ENCODE peak calls at places on chromosomes 6 and 20, in nine cellular contexts. J is BJ, C is AG04450, O is heart left ventricle, W is Calu3, K is astrocyte of the spinal cord, G is ovary, H is Peyer's patch, Z is uterus. V is an unnamed sample.

GRCh38 chr6:34490390-34491090 is 24.7 kb downstream of the PACSIN1 start:
- DNase-seq in K (no peak), O (no peak), W (no peak), Z (no peak), J (no peak), C (no peak), G (no peak), H (no peak), V (no peak)

GRCh38 chr6:152121910-152122309 is 314.4 kb downstream of the ESR1 start:
- DNase-seq in K (no peak), G (no peak), O (no peak), Z (no peak), W (no peak), H (no peak), C (no peak), J (no peak), V (no peak)

GRCh38 chr20:34544109-34544793 is 14.3 kb upstream of the MAP1LC3A start:
- DNase-seq in H (no peak), O (no peak), K (no peak), G (no peak), Z (no peak), C (no peak), W (no peak), J (no peak), V (no peak)

GRCh38 chr6:16331328-16332174 is 93.2 kb downstream of the GMPR start:
- DNase-seq in O (peak), W (peak), J (no peak), C (no peak), K (peak), H (peak), Z (peak), G (peak), V (peak)

GRCh38 chr20:33647603-33648395 is 14.3 kb upstream of the C20orf144 start:
- DNase-seq in O (no peak), Z (no peak), J (no peak), G (no peak), W (no peak), K (peak), C (no peak), H (no peak), V (peak)

GRCh38 chr6:44636576-44637248 is 249.2 kb downstream of the CDC5L start:
- DNase-seq in W (no peak), K (no peak), H (no peak), C (no peak), G (no peak), O (no peak), J (no peak), Z (no peak), V (no peak)

GRCh38 chr6:148313483-148313882 is 29.2 kb upstream of the SASH1 start:
- DNase-seq in O (no peak), H (no peak), W (no peak), C (no peak), K (no peak), Z (no peak), G (no peak), J (no peak), V (no peak)

GRCh38 chr6:140398076-140398475 is 1023.6 kb upstream of the CITED2 start:
- DNase-seq in J (no peak), G (no peak), K (no peak), H (no peak), C (no peak), Z (no peak), W (no peak), O (no peak), V (no peak)

GRCh38 chr6:26045046-26045938 is 41.9 kb upstream of the HFE start:
- DNase-seq in O (peak), W (peak), H (peak), Z (peak), J (peak), G (peak), K (peak), C (peak), V (peak)

GRCh38 chr20:50136822-50137599 is 16.5 kb downstream of the PEDS1 start:
- DNase-seq in H (no peak), K (no peak), J (no peak), G (no peak), Z (no peak), C (no peak), O (no peak), W (no peak), V (peak)

GRCh38 chr20:50130995-50131394 is 18.0 kb upstream of the UBE2V1 start:
- DNase-seq in Z (peak), W (no peak), C (no peak), G (no peak), K (no peak), O (peak), H (no peak), J (no peak), V (no peak)

GRCh38 chr20:50133041-50133440 is 20.1 kb upstream of the UBE2V1 start:
- DNase-seq in W (no peak), J (no peak), O (no peak), K (no peak), H (no peak), G (no peak), C (no peak), Z (no peak), V (no peak)

GRCh38 chr20:50130346-50130703 is 17.4 kb upstream of the UBE2V1 start:
- DNase-seq in C (no peak), G (no peak), J (no peak), H (no peak), Z (no peak), W (no peak), K (no peak), O (no peak), V (no peak)

GRCh38 chr20:50133474-50134217 is 19.9 kb downstream of the PEDS1 start:
- DNase-seq in Z (no peak), C (no peak), H (no peak), J (no peak), O (peak), G (no peak), K (no peak), W (no peak), V (no peak)
- TF ChIP-seq CTCF in Z (no peak), C (no peak), H (no peak), J (peak), O (no peak), G (no peak), K (peak), W (peak), V (no peak)

GRCh38 chr6:84019171-84019570 is 14.4 kb upstream of the MRAP2 start:
- DNase-seq in H (no peak), O (no peak), G (no peak), Z (no peak), C (no peak), K (no peak), J (no peak), W (no peak), V (no peak)

GRCh38 chr6:84018453-84019061 is 15.0 kb upstream of the MRAP2 start:
- DNase-seq in K (no peak), C (no peak), O (no peak), H (no peak), J (no peak), W (no peak), Z (no peak), G (no peak), V (no peak)

GRCh38 chr6:84016029-84016428 is 17.5 kb upstream of the MRAP2 start:
- DNase-seq in W (no peak), O (no peak), K (no peak), C (no peak), Z (no peak), J (no peak), G (no peak), H (no peak), V (no peak)

GRCh38 chr6:84019812-84020211 is 13.8 kb upstream of the MRAP2 start:
- DNase-seq in K (no peak), J (no peak), G (no peak), W (no peak), Z (no peak), C (no peak), O (no peak), H (no peak), V (no peak)

GRCh38 chr6:84017709-84018452 is 15.7 kb upstream of the MRAP2 start:
- DNase-seq in K (no peak), Z (no peak), J (no peak), W (no peak), O (no peak), H (no peak), C (no peak), G (no peak), V (no peak)
- TF ChIP-seq CTCF in K (no peak), Z (no peak), J (no peak), W (no peak), O (no peak), H (no peak), C (no peak), G (no peak), V (no peak)

DNA sequence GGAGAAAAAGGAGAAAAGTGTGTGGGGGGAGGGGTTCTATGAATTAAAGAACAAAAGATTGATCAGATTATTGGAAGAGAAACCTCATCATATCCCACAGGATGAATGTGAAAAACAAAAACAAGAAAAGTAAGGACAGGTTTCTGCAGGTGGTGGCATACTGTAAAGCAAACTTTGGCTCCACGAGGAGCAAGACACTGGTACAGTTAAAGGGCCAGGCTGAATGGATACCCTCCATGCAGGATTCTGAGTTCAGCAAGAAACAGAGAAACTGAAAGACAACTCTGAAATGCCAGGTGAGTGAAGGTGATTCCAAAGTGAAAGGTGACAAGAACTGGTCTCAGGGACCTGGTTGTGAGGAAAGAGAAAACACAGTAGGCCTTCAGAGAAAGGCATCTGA is 37.4 kb downstream of the FYN start:
- DNase-seq in J (no peak), G (no peak), K (no peak), Z (no peak), C (no peak), W (no peak), O (no peak), H (no peak), V (no peak)
- TF ChIP-seq CTCF in J (no peak), G (no peak), K (no peak), Z (no peak), C (no peak), W (no peak), O (no peak), H (no peak), V (no peak)

DNA sequence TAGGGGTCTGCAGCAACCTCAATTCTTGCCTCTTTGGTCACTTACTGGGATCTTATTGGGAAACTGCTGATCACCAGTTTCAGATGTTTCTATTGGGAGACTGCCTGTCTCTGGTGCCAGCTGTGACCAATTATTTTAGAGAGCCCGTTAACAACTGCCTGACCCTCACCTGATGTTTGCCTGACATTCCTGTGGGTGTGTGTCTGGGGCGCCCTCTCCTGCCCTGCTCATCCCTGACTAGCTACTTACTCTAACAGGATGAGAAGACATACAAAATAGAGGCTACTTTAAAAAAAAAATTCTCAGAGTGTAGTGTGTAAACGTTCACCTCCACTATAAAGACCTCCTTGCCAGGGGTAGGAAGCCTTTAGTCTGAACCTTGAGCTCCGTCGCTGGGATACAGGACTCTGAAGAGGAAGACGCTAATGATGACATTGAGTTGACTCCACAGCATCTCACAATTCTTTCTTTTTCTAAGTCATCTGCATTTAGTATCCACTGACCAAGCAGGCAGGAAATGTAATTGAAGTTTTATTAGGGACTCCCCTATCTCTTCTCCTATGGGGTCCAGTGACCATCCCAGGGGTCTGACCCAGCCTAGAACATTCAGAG is 54.6 kb upstream of the DDR1 start:
- DNase-seq in O (no peak), G (no peak), H (no peak), W (no peak), Z (no peak), K (no peak), J (no peak), C (no peak), V (no peak)
- TF ChIP-seq CTCF in O (no peak), G (no peak), H (no peak), W (no peak), Z (no peak), K (no peak), J (no peak), C (no peak), V (no peak)

GRCh38 chr20:61252601-61253263 is 671 bp downstream of the CDH4 start:
- DNase-seq in H (no peak), G (no peak), W (no peak), O (no peak), C (no peak), Z (no peak), J (no peak), K (peak), V (peak)

GRCh38 chr20:61251529-61252393 is at the start of gene CDH4:
- DNase-seq in O (no peak), J (no peak), K (no peak), G (no peak), H (no peak), W (no peak), C (no peak), Z (no peak), V (peak)

GRCh38 chr20:61254881-61255589 is 3.0 kb downstream of the CDH4 start:
- DNase-seq in C (no peak), Z (no peak), W (no peak), G (no peak), J (no peak), H (no peak), O (no peak), K (peak), V (peak)

GRCh38 chr20:61253264-61253639 is 1.2 kb downstream of the CDH4 start:
- DNase-seq in Z (no peak), W (no peak), H (no peak), O (no peak), G (no peak), C (no peak), K (peak), J (no peak), V (peak)

DNA sequence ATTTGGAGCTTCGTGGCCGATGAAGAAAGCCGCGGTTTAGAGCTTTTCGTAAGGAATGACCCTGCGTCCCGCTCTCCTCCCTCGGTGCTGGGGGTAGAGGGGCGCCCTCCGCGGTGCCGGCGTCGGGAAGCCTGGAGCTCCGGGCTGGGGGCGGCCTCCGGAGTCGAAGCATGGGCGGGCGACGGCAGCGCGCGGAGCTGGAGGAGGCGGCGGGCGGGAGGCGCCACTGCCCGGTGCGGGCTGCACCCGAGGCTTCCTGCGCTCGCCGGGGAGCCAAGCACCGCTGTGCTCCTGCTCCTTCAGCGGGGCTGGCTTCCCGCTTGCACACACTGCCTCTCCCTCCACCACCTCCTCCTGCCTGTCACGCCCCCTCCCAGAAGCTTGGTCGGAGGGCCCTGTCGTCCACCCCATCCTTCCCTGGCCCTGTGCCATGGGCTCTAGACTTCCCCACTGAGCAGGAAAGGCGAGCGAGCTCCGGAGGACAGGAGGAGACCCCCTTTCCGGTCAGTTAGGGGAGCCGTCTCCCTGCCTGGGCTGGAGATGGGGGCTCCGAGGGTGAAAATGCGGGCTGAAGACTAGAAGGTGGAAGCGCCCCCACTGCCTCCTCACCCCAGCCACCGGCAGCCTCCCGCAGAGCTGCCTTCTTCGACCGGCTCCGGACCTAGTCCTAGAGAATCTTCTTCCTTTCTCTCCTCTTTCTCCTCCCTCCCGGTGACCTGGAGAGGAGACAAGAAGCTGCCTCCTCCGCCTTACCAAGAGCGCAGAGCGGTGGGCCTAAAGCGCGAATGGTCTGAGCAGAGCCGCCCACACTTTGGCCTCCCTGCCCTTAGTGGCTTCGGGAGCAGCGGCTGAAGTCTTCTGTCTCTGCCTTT is 1.8 kb downstream of the CDH4 start:
- DNase-seq in H (no peak), O (no peak), G (no peak), C (no peak), W (no peak), K (peak), Z (no peak), J (no peak), V (peak)
- TF ChIP-seq CTCF in H (no peak), O (no peak), G (no peak), C (no peak), W (no peak), K (no peak), Z (no peak), J (no peak), V (no peak)

GRCh38 chr6:127547909-127548649 is 28.9 kb upstream of the C6orf58 start:
- DNase-seq in O (no peak), G (no peak), W (no peak), H (no peak), K (no peak), J (no peak), C (no peak), Z (no peak), V (peak)
- TF ChIP-seq CTCF in O (peak), G (no peak), W (peak), H (no peak), K (peak), J (peak), C (peak), Z (no peak), V (peak)

DNA sequence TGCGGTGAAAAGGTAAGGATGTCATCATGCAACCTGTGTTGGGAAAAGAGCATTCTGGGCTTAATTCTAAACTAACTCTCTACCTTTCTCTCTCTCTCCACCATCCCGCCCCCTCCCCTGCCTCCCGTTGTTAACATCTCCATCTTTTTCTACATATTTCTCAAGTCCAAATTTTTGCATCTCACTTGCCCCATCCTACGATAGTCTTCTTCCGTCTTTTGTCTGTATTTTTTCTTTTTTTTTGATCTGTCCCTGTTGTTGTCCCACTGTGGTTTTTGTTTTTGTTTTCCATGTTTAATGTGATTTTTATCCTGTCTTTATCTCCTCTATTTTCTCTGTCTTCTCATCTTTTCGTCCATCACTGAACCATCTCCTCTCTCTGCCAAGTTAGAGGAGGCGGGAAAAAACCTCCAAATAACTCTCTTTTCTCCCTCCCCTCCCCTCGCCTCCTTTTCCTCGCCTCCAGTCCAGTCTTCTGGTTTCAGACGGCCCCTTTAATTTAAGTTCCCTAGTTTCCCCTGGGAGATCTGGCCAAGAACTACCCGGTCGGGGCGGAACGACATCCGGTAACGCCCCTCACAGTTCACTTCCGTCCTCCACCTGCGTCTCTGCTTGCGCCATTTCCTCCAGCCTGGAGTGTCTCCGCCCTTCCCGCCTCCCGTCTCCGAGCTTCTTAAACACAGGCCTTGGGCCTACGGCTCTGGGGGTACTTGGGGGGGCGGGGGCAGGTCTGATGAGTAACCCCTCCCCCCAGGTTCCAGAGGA is at the start of gene NFKBIL1:
- DNase-seq in W (peak), C (peak), O (peak), H (peak), K (peak), G (peak), Z (peak), J (peak), V (peak)
- TF ChIP-seq CTCF in W (no peak), C (no peak), O (no peak), H (no peak), K (no peak), G (no peak), Z (peak), J (no peak), V (no peak)

DNA sequence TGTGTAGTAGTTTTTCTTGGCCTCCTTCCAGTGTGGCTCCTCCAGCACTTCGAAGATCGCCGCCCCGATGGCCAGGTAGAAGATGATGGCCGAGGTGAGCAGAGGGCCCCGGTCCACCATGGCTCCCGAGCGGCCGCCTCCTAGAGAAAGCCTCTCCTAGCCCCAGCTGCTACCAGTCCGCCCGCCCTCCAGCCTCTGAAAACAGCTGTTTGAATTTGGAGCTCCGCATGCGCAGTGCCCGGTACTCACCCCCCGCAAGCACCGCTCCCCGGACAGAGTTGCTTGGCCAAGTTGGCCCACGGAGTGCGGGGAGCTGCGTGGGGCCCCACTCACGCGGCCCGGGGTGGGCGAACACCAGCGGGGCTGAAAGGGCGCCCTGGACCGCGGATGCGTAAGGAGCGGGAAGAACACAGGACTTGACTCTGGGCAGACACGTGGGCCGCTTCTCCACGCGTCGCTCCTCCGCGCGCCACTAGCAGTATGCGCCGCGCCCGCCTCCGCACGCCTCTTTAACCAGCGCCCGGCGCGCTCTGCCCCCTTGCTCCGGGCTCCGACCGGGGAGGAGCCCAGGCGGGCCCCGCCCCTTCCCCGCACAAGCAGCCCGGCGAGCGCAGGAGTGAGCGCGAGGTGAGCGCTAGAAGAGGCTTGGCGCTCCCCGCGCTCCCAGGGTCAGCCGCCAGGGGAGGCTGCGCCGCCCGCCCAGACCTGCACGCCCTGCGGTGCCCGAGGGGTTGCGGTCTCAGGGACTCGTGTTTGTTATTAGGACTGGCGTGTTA is at the start of gene KCNK5:
- DNase-seq in W (peak), J (no peak), O (peak), K (peak), C (no peak), H (peak), G (peak), Z (no peak), V (peak)
- TF ChIP-seq CTCF in W (peak), J (peak), O (peak), K (peak), C (peak), H (peak), G (no peak), Z (peak), V (peak)